ENCODE peak calls at places on chromosome 15, in six cellular contexts. L is neuronal stem cell, A is H9, V is mesenchymal stem cell, E is mesendoderm, Z is H1. D is an unnamed sample.

GRCh38 chr15:55387027-55387426 is 21.1 kb downstream of the CCPG1 start:
- DNase-seq in L (no peak), V (no peak), Z (no peak), A (no peak), E (no peak), D (no peak)

GRCh38 chr15:90761629-90762028 is 44.5 kb downstream of the BLM start:
- DNase-seq in Z (no peak), A (no peak), L (no peak), E (no peak), V (no peak), D (no peak)

GRCh38 chr15:86915811-86916331 is 836.2 kb downstream of the AGBL1 start:
- DNase-seq in L (peak), E (peak), V (peak), Z (no peak), A (peak), D (peak)

GRCh38 chr15:83282859-83283812 is 1.3 kb downstream of the BNC1 start:
- DNase-seq in E (peak), L (no peak), V (peak), A (peak), Z (no peak), D (no peak)

GRCh38 chr15:25736451-25736850 is 126.7 kb downstream of the ATP10A start:
- DNase-seq in Z (no peak), E (no peak), V (no peak), L (no peak), A (no peak), D (peak)

GRCh38 chr15:52144656-52145055 is 32.1 kb upstream of the BCL2L10 start:
- DNase-seq in A (no peak), E (peak), Z (no peak), L (no peak), V (peak), D (peak)

GRCh38 chr15:55361048-55361447 is 42.0 kb downstream of the PIGB start:
- DNase-seq in L (no peak), A (no peak), V (no peak), E (no peak), Z (no peak), D (no peak)

GRCh38 chr15:36742696-36743095 is 163.3 kb downstream of the CDIN1 start:
- DNase-seq in L (no peak), Z (no peak), V (no peak), E (no peak), A (no peak), D (peak)

GRCh38 chr15:40498891-40499290 is 28.1 kb downstream of the CHST14 start:
- DNase-seq in Z (no peak), A (no peak), V (no peak), L (no peak), E (no peak), D (no peak)

GRCh38 chr15:75177360-75178071 is 24.2 kb upstream of the C15orf39 start:
- DNase-seq in E (no peak), L (no peak), A (no peak), V (peak), Z (no peak), D (no peak)

GRCh38 chr15:78101423-78102105 is 9.2 kb downstream of the SH2D7 start:
- DNase-seq in V (no peak), E (peak), A (no peak), L (no peak), Z (no peak), D (no peak)

GRCh38 chr15:70856884-70857546 is 3.1 kb upstream of the LARP6 start:
- DNase-seq in Z (no peak), V (peak), A (no peak), E (peak), L (no peak), D (peak)

GRCh38 chr15:75732809-75733451 is 20.3 kb upstream of the CSPG4 start:
- DNase-seq in E (peak), A (peak), L (peak), V (peak), Z (peak), D (peak)

GRCh38 chr15:63065262-63066234 is 23.0 kb downstream of the TPM1 start:
- DNase-seq in A (no peak), E (no peak), L (no peak), V (peak), Z (no peak), D (no peak)

GRCh38 chr15:67103869-67104268 is 38.5 kb downstream of the SMAD3 start:
- DNase-seq in A (no peak), V (no peak), E (no peak), Z (no peak), L (no peak), D (no peak)

GRCh38 chr15:26132786-26133185 is 269.7 kb upstream of the ATP10A start:
- DNase-seq in V (no peak), Z (no peak), L (no peak), A (no peak), E (peak), D (no peak)

GRCh38 chr15:44719293-44719999 is 8.1 kb downstream of the B2M start:
- DNase-seq in A (no peak), L (no peak), E (no peak), V (peak), Z (no peak), D (peak)

GRCh38 chr15:61871926-61872522 is 188.2 kb downstream of the VPS13C start:
- DNase-seq in A (no peak), V (peak), L (no peak), Z (no peak), E (peak), D (peak)

GRCh38 chr15:41169784-41170183 is 53.7 kb upstream of the INO80 start:
- DNase-seq in L (no peak), Z (no peak), A (no peak), E (no peak), V (no peak), D (no peak)

GRCh38 chr15:39629376-39629775 is 48.5 kb downstream of the THBS1 start:
- DNase-seq in V (peak), E (no peak), A (no peak), L (no peak), Z (no peak), D (peak)

GRCh38 chr15:29821416-29822099 is 710 bp downstream of the TJP1 start:
- DNase-seq in L (peak), E (peak), V (peak), Z (no peak), A (peak), D (peak)

GRCh38 chr15:69315402-69316110 is 16.8 kb downstream of the PAQR5 start:
- DNase-seq in Z (no peak), L (no peak), E (no peak), V (no peak), A (no peak), D (no peak)

GRCh38 chr15:69316281-69316680 is 17.6 kb downstream of the PAQR5 start:
- DNase-seq in L (no peak), E (no peak), Z (no peak), V (no peak), A (no peak), D (no peak)

GRCh38 chr15:69314174-69314573 is 15.5 kb downstream of the PAQR5 start:
- DNase-seq in V (no peak), E (no peak), L (no peak), Z (no peak), A (no peak), D (no peak)

GRCh38 chr15:69313437-69314000 is 14.8 kb downstream of the PAQR5 start:
- DNase-seq in L (no peak), E (no peak), V (no peak), Z (no peak), A (no peak), D (no peak)

GRCh38 chr15:69314736-69315135 is 16.0 kb downstream of the PAQR5 start:
- DNase-seq in Z (no peak), A (no peak), V (no peak), L (no peak), E (no peak), D (no peak)
- H2BK15ac ChIP-seq in Z (no peak), A (no peak), V (no peak), L (no peak), E (no peak), D (no peak)

GRCh38 chr15:98187549-98187948 is 227.0 kb downstream of the ARRDC4 start:
- DNase-seq in V (no peak), Z (no peak), E (no peak), L (no peak), A (no peak), D (no peak)
- H3K4me2 ChIP-seq in V (no peak), Z (no peak), E (no peak), L (no peak), A (no peak), D (no peak)

DNA sequence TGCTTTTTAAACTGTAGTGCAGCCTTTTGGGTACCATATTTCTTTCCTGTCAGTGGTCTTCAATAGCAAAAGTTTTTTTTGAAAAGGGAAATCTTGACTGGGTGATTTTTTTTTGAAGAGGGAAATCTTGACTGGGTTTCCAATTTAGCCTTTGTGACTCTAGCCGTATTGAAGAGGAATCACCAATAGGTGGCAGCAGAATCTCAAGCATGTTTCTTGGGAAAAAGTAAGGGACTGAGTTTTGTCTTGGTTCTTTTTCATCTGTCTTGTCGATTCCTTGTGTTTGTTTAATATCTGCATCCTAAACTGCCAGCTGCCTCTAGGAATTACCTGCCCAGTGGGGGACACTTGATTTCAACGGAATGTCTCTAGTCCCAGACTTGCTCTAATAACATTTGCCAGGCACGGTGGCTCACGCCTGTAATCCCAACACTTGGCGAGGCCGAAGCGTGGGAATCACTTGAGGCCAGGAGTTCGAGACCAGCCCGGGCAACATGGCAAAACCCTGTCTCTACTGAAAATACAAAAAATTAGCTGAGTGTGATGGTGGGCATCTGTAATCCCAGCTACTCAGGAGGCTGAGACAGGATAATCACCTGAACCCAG is 89.2 kb downstream of the RBPMS2 start:
- DNase-seq in Z (no peak), L (peak), V (peak), E (peak), A (peak), D (peak)
- H2BK15ac ChIP-seq in Z (no peak), L (no peak), V (no peak), E (no peak), A (no peak), D (no peak)

GRCh38 chr15:101149864-101150722 is 101.8 kb downstream of the CHSY1 start:
- DNase-seq in E (no peak), L (no peak), A (no peak), Z (no peak), V (no peak), D (no peak)
- H3K4me2 ChIP-seq in E (no peak), L (no peak), A (no peak), Z (no peak), V (no peak), D (no peak)

GRCh38 chr15:81313686-81314085 is 10.3 kb downstream of the STARD5 start:
- DNase-seq in Z (no peak), V (no peak), A (no peak), E (no peak), L (no peak), D (peak)

GRCh38 chr15:81316267-81316666 is 7.7 kb downstream of the STARD5 start:
- DNase-seq in A (no peak), V (no peak), Z (no peak), L (no peak), E (no peak), D (no peak)

GRCh38 chr15:81314378-81314777 is 9.6 kb downstream of the STARD5 start:
- DNase-seq in L (no peak), V (no peak), E (no peak), Z (no peak), A (no peak), D (no peak)

GRCh38 chr15:81317642-81318017 is 6.3 kb downstream of the STARD5 start:
- DNase-seq in Z (no peak), V (no peak), L (no peak), E (no peak), A (no peak), D (no peak)

DNA sequence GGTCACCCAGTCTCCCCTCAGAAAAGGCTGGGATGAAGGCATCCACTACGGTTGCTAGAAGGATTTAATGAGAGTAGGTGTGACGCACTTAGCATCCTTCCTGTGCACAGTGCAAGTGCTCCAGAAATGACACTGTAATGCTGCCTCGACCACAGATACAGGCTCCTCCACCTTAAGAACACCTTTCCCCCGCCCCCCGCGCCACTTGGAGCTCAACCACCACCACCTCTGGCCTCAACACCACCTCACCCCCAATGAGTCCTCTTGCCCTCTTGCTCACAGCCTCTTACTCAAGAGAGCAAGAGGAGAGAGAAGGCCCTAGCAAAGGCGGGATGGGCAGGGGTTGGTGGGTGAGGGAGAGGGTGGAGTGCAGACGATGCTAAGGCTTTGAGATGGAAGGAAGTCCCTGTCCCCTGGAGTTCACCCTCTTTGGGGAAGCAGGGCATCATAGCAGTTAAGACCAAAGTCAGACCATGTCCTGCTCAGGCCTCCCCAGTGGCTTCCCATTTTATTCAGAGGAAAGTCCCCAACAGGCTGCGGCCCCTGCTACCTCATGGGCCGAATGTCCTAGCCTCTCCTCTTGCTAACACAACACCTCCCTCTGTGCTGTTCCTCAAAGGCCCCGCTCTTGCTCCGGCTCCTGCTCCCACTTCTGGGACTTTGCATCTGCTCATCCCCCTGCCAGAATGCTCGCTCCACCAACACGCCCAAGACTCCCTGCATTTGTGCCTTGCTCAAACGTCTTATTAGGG is 8.3 kb downstream of the STARD5 start:
- DNase-seq in E (no peak), A (no peak), V (no peak), L (no peak), Z (no peak), D (no peak)
- H2BK15ac ChIP-seq in E (no peak), A (no peak), V (no peak), L (no peak), Z (no peak), D (no peak)

DNA sequence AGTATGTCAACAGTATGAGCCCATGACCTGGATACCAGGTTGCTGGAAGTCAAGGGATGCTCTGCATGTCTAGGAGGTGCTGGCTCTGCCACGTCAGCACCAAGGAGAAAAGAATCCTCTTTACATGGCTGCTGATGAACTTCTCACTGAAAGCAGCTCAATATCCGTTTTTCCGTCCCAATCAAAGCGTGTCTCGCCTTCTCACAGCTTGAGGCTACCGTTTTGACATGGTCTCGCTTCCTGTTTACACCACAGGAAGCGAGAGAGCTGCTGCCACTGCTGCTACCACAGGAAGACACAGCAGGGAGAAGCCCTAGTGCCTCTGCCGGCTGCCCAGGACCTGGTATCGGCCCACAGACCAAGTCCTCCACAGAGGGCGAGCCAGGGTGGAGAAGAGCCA is 27.3 kb downstream of the STARD5 start:
- DNase-seq in Z (no peak), A (no peak), L (no peak), V (peak), E (peak), D (no peak)
- H3K4me2 ChIP-seq in Z (no peak), A (no peak), L (no peak), V (peak), E (no peak), D (no peak)

GRCh38 chr15:35545825-35546580 is at the start of gene DPH6:
- DNase-seq in A (peak), Z (no peak), V (peak), L (peak), E (peak), D (peak)
- H2BK15ac ChIP-seq in A (no peak), Z (peak), V (peak), L (peak), E (no peak), D (peak)

D was measured in IMR-90.